ENCODE peak calls at places on chromosomes 7 and 10, in five cellular contexts. One of them, this sample, is unnamed.

GRCh38 chr7:130881799-130882141 is 147.8 kb upstream of the KLF14 start:
- DNase-seq in mesenchymal stem cell: no peak
- DNase-seq in neuronal stem cell: no peak
- DNase-seq in IMR-90: no peak
- DNase-seq in mesendoderm: no peak
- DNase-seq in this sample: no peak

GRCh38 chr7:41110186-41110585 is 592.7 kb downstream of the INHBA start:
- DNase-seq in mesenchymal stem cell: peak; percentile 33
- DNase-seq in neuronal stem cell: no peak
- DNase-seq in IMR-90: peak; percentile 78
- DNase-seq in mesendoderm: no peak
- DNase-seq in this sample: no peak

GRCh38 chr7:83648464-83649241 is at the start of gene SEMA3E:
- DNase-seq in mesenchymal stem cell: peak; percentile 83
- DNase-seq in neuronal stem cell: peak; percentile 33
- DNase-seq in IMR-90: peak; percentile 35
- DNase-seq in mesendoderm: peak; percentile 96
- DNase-seq in this sample: peak; percentile 65

GRCh38 chr10:49398986-49399385 is 3.1 kb upstream of the DRGX start:
- DNase-seq in mesenchymal stem cell: no peak
- DNase-seq in neuronal stem cell: no peak
- DNase-seq in IMR-90: no peak
- DNase-seq in mesendoderm: no peak
- DNase-seq in this sample: no peak

GRCh38 chr10:34789993-34790506 is 25.0 kb downstream of the PARD3 start:
- DNase-seq in mesenchymal stem cell: no peak
- DNase-seq in neuronal stem cell: no peak
- DNase-seq in IMR-90: no peak
- DNase-seq in mesendoderm: peak; percentile 31
- DNase-seq in this sample: no peak

GRCh38 chr10:113177936-113178335 is 227.9 kb downstream of the TCF7L2 start:
- DNase-seq in mesenchymal stem cell: no peak
- DNase-seq in neuronal stem cell: no peak
- DNase-seq in IMR-90: no peak
- DNase-seq in mesendoderm: no peak
- DNase-seq in this sample: no peak

GRCh38 chr7:124662372-124662771 is 103.2 kb downstream of the GPR37 start:
- DNase-seq in mesenchymal stem cell: no peak
- DNase-seq in neuronal stem cell: no peak
- DNase-seq in IMR-90: no peak
- DNase-seq in mesendoderm: no peak
- DNase-seq in this sample: no peak

GRCh38 chr10:12534824-12535223 is 185.5 kb downstream of the CAMK1D start:
- DNase-seq in mesenchymal stem cell: peak; percentile 58
- DNase-seq in neuronal stem cell: no peak
- DNase-seq in IMR-90: peak; percentile 35
- DNase-seq in mesendoderm: peak; percentile 70
- DNase-seq in this sample: no peak

GRCh38 chr7:84949067-84949466 is 237.8 kb downstream of the SEMA3D start:
- DNase-seq in mesenchymal stem cell: no peak
- DNase-seq in neuronal stem cell: no peak
- DNase-seq in IMR-90: peak; percentile 8
- DNase-seq in mesendoderm: no peak
- DNase-seq in this sample: no peak

GRCh38 chr7:157622000-157622399 is 285.2 kb downstream of the DNAJB6 start:
- DNase-seq in mesenchymal stem cell: no peak
- DNase-seq in neuronal stem cell: no peak
- DNase-seq in IMR-90: no peak
- DNase-seq in mesendoderm: no peak
- DNase-seq in this sample: no peak

GRCh38 chr7:30894866-30895408 is 16.7 kb upstream of the AQP1 start:
- DNase-seq in mesenchymal stem cell: no peak
- DNase-seq in neuronal stem cell: no peak
- DNase-seq in IMR-90: no peak
- DNase-seq in mesendoderm: no peak
- DNase-seq in this sample: no peak

GRCh38 chr7:139488810-139489209 is 5.3 kb upstream of the KLRG2 start:
- DNase-seq in mesenchymal stem cell: peak; percentile 4
- DNase-seq in neuronal stem cell: no peak
- DNase-seq in IMR-90: no peak
- DNase-seq in mesendoderm: peak; percentile 64
- DNase-seq in this sample: no peak

GRCh38 chr7:39453743-39454355 is 112.4 kb upstream of the YAE1 start:
- DNase-seq in mesenchymal stem cell: peak; percentile 48
- DNase-seq in neuronal stem cell: peak; percentile 57
- DNase-seq in IMR-90: peak; percentile 59
- DNase-seq in mesendoderm: peak; percentile 83
- DNase-seq in this sample: peak; percentile 76

GRCh38 chr7:100620804-100621203 is 8.5 kb downstream of the MOSPD3 start:
- DNase-seq in mesenchymal stem cell: no peak
- DNase-seq in neuronal stem cell: no peak
- DNase-seq in IMR-90: no peak
- DNase-seq in mesendoderm: no peak
- DNase-seq in this sample: no peak

GRCh38 chr7:7177044-7177517 is 5.3 kb upstream of the C1GALT1 start:
- DNase-seq in mesenchymal stem cell: peak; percentile 74
- DNase-seq in neuronal stem cell: peak; percentile 43
- DNase-seq in IMR-90: peak; percentile 85
- DNase-seq in mesendoderm: peak; percentile 92
- DNase-seq in this sample: no peak

GRCh38 chr10:119283818-119284217 is 76.4 kb downstream of the GRK5 start:
- DNase-seq in mesenchymal stem cell: no peak
- DNase-seq in neuronal stem cell: no peak
- DNase-seq in IMR-90: no peak
- DNase-seq in mesendoderm: no peak
- DNase-seq in this sample: no peak

GRCh38 chr10:90966146-90966545 is 45.3 kb upstream of the ANKRD1 start:
- DNase-seq in mesenchymal stem cell: peak; percentile 4
- DNase-seq in neuronal stem cell: no peak
- DNase-seq in IMR-90: no peak
- DNase-seq in mesendoderm: no peak
- DNase-seq in this sample: no peak

GRCh38 chr7:4149645-4150044 is 532.5 kb upstream of the FOXK1 start:
- DNase-seq in mesenchymal stem cell: no peak
- DNase-seq in neuronal stem cell: no peak
- DNase-seq in IMR-90: no peak
- DNase-seq in mesendoderm: no peak
- DNase-seq in this sample: no peak

DNA sequence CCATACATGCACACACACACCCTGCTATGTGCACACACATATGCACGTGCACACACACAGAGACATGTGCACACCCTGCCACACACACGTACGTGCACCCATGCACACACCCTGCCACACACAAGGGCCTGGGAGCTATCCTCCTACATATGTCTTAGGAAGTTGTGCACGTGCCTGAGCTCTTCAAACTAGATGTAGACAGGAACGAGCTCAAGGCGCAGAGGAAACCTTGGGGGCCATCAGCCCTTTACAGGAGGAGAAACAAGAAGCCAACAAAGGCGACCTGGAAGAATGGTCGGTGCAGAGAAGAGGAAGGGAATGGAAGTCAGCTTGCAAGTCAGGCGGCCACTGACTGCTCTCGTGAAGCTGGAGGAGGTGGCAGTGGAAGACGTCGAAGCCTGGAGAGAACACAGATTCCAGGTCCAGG is 58.7 kb downstream of the AOC1 start:
- DNase-seq in mesenchymal stem cell: no peak
- DNase-seq in neuronal stem cell: no peak
- DNase-seq in IMR-90: no peak
- DNase-seq in mesendoderm: no peak
- DNase-seq in this sample: no peak
- H3K23ac ChIP-seq in mesenchymal stem cell: no peak overlapping the region
- H3K23ac ChIP-seq in neuronal stem cell: peak overlapping the region; percentile 51
- H3K23ac ChIP-seq in IMR-90: no peak overlapping the region
- H3K23ac ChIP-seq in mesendoderm: no peak overlapping the region
- H3K23ac ChIP-seq in this sample: no peak overlapping the region

DNA sequence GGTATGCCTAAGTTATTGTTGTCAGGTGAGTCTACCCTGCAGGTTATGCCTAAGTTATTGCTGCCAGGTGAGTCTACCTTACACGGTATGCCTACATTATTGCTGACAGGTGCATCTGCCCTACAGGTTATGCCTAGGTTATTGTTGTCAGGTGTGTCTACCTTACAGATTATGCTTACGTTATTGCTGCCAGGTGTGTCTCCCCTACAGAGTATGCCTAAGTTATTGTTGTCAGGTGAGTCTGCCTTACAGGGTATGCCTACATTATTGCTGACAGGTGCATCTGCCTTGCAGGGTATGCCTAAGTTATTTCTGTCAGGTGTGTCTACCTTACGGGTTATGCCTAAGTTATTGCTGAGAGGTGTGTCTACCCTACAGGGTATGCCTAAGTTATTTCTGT is 64.2 kb downstream of the AKR1C4 start:
- DNase-seq in mesenchymal stem cell: no peak
- DNase-seq in neuronal stem cell: no peak
- DNase-seq in IMR-90: no peak
- DNase-seq in mesendoderm: no peak
- DNase-seq in this sample: no peak
- H3K23ac ChIP-seq in mesenchymal stem cell: no peak overlapping the region
- H3K23ac ChIP-seq in neuronal stem cell: no peak overlapping the region
- H3K23ac ChIP-seq in IMR-90: no peak overlapping the region
- H3K23ac ChIP-seq in mesendoderm: no peak overlapping the region
- H3K23ac ChIP-seq in this sample: no peak overlapping the region

GRCh38 chr10:24695452-24695851 is 28.2 kb downstream of the ARHGAP21 start:
- DNase-seq in mesenchymal stem cell: no peak
- DNase-seq in neuronal stem cell: no peak
- DNase-seq in IMR-90: no peak
- DNase-seq in mesendoderm: no peak
- DNase-seq in this sample: no peak
- H3K23ac ChIP-seq in mesenchymal stem cell: no peak overlapping the region
- H3K23ac ChIP-seq in neuronal stem cell: no peak overlapping the region
- H3K23ac ChIP-seq in IMR-90: no peak overlapping the region
- H3K23ac ChIP-seq in mesendoderm: no peak overlapping the region
- H3K23ac ChIP-seq in this sample: no peak overlapping the region

GRCh38 chr10:32349968-32350738 is 3.2 kb upstream of the EPC1 start:
- DNase-seq in mesenchymal stem cell: no peak
- DNase-seq in neuronal stem cell: no peak
- DNase-seq in IMR-90: no peak
- DNase-seq in mesendoderm: no peak
- DNase-seq in this sample: no peak
- H3K23ac ChIP-seq in mesenchymal stem cell: no peak overlapping the region
- H3K23ac ChIP-seq in neuronal stem cell: no peak overlapping the region
- H3K23ac ChIP-seq in IMR-90: no peak overlapping the region
- H3K23ac ChIP-seq in mesendoderm: no peak overlapping the region
- H3K23ac ChIP-seq in this sample: no peak overlapping the region

GRCh38 chr10:3100093-3100792 is 32.9 kb downstream of the PFKP start:
- DNase-seq in mesenchymal stem cell: no peak
- DNase-seq in neuronal stem cell: no peak
- DNase-seq in IMR-90: no peak
- DNase-seq in mesendoderm: no peak
- DNase-seq in this sample: no peak

GRCh38 chr10:3097160-3097559 is 29.8 kb downstream of the PFKP start:
- DNase-seq in mesenchymal stem cell: no peak
- DNase-seq in neuronal stem cell: no peak
- DNase-seq in IMR-90: no peak
- DNase-seq in mesendoderm: no peak
- DNase-seq in this sample: no peak

GRCh38 chr10:3099291-3100092 is 32.1 kb downstream of the PFKP start:
- DNase-seq in mesenchymal stem cell: peak; percentile 94
- DNase-seq in neuronal stem cell: no peak
- DNase-seq in IMR-90: peak; percentile 85
- DNase-seq in mesendoderm: no peak
- DNase-seq in this sample: no peak

GRCh38 chr10:3100856-3101640 is 33.7 kb downstream of the PFKP start:
- DNase-seq in mesenchymal stem cell: no peak
- DNase-seq in neuronal stem cell: no peak
- DNase-seq in IMR-90: no peak
- DNase-seq in mesendoderm: no peak
- DNase-seq in this sample: no peak

DNA sequence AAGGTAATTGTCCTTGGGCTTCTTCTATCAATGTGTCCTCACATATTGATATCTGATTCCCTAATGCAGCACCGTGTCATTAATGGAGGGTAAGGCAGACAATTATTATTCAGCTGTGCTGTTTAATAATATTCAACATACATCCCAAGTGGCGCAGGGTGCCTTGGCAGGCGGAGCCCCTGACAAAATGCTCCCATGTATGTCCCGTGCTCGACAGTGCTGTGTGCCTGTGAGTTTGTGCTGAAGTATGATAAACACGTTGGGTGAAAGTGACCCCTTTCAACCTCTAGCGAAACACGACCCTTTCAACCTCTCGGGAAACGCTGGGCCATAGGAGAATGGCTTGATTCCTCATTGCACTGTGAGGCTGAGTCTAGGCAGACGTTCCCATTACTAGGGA is 31.3 kb downstream of the PFKP start:
- DNase-seq in mesenchymal stem cell: no peak
- DNase-seq in neuronal stem cell: no peak
- DNase-seq in IMR-90: no peak
- DNase-seq in mesendoderm: no peak
- DNase-seq in this sample: no peak
- H3K23ac ChIP-seq in mesenchymal stem cell: no peak overlapping the region
- H3K23ac ChIP-seq in neuronal stem cell: no peak overlapping the region
- H3K23ac ChIP-seq in IMR-90: peak overlapping the region; percentile 72
- H3K23ac ChIP-seq in mesendoderm: no peak overlapping the region
- H3K23ac ChIP-seq in this sample: no peak overlapping the region

DNA sequence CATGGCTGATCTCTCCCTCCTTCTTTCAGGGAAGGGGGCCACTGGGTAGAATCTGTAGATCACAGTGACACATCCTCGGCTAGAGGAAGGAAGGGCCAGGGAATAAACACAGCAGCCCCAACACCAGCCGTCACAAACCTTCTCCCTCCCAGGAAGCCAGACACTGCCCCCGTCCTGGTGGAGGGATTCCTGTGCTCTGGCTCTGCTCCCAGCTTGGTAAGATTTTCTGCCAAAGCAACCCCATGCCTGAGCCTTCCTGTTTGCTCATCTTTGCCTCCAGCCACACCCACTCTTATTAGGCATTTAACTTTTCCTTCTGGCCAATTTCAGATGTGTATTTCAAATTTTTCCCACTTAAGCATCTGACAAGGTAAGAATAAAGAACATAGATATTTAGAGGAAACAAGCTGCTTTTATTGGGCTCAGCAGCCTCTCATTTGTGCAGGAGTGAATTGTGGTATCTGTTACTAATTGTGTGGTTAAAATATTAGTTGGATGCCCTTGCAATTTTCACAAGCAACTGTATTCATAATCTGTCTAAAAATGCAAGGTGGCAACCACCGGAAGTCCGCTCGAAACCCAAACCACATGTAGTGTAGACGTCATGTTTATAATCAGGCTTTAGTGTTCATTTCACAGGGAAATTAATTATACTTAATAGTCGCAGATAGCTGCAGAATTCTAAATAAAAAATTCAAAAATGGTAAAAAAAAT is 13.2 kb upstream of the NPS start:
- DNase-seq in mesenchymal stem cell: no peak
- DNase-seq in neuronal stem cell: no peak
- DNase-seq in IMR-90: no peak
- DNase-seq in mesendoderm: no peak
- DNase-seq in this sample: no peak
- H3K23ac ChIP-seq in mesenchymal stem cell: no peak overlapping the region
- H3K23ac ChIP-seq in neuronal stem cell: no peak overlapping the region
- H3K23ac ChIP-seq in IMR-90: no peak overlapping the region
- H3K23ac ChIP-seq in mesendoderm: no peak overlapping the region
- H3K23ac ChIP-seq in this sample: no peak overlapping the region

GRCh38 chr7:152514771-152515105 is 78.9 kb upstream of the KMT2C start:
- DNase-seq in mesenchymal stem cell: no peak
- DNase-seq in neuronal stem cell: no peak
- DNase-seq in IMR-90: no peak
- DNase-seq in mesendoderm: no peak
- DNase-seq in this sample: no peak
- H3K23ac ChIP-seq in mesenchymal stem cell: no peak overlapping the region
- H3K23ac ChIP-seq in neuronal stem cell: no peak overlapping the region
- H3K23ac ChIP-seq in IMR-90: no peak overlapping the region
- H3K23ac ChIP-seq in mesendoderm: no peak overlapping the region
- H3K23ac ChIP-seq in this sample: no peak overlapping the region

This sample was measured in H9.